ENCODE peak calls at places on chromosomes 5 and 9, in ten cellular contexts. One of them, this sample, is unnamed.

GRCh38 chr9:132605387-132605786 is 23.0 kb downstream of the BARHL1 start:
- DNase-seq in anterior cingulate cortex: no peak
- DNase-seq in NCI-H510A treated with DMSO at 0.1 percent for 48 hours: no peak
- DNase-seq in heart left ventricle: no peak
- DNase-seq in neuronal stem cell: no peak
- DNase-seq in stimulated activated CD8-positive, alpha-beta memory T cell treated with anti-CD3 and anti-CD28 coated beads, Interleukin-15, amount 100 ng/mL, for 24 hours: no peak
- DNase-seq in choroid plexus epithelial cell: no peak
- DNase-seq in mammary epithelial cell: no peak
- DNase-seq in cardiac muscle cell: no peak
- DNase-seq in fibroblast of gingiva: no peak
- DNase-seq in this sample: no peak

GRCh38 chr9:136095028-136095494 is at the start of gene NACC2:
- DNase-seq in anterior cingulate cortex: no peak
- DNase-seq in NCI-H510A treated with DMSO at 0.1 percent for 48 hours: peak; percentile 38
- DNase-seq in heart left ventricle: peak; percentile 88
- DNase-seq in neuronal stem cell: peak; percentile 38
- DNase-seq in stimulated activated CD8-positive, alpha-beta memory T cell treated with anti-CD3 and anti-CD28 coated beads, Interleukin-15, amount 100 ng/mL, for 24 hours: no peak
- DNase-seq in choroid plexus epithelial cell: peak; percentile 64
- DNase-seq in mammary epithelial cell: peak; percentile 70
- DNase-seq in cardiac muscle cell: peak; percentile 78
- DNase-seq in fibroblast of gingiva: peak; percentile 63
- DNase-seq in this sample: no peak

GRCh38 chr9:93159601-93160418 is 24.1 kb upstream of the WNK2 start:
- DNase-seq in anterior cingulate cortex: peak; percentile 72
- DNase-seq in NCI-H510A treated with DMSO at 0.1 percent for 48 hours: peak; percentile 86
- DNase-seq in heart left ventricle: peak; percentile 91
- DNase-seq in neuronal stem cell: peak; percentile 81
- DNase-seq in stimulated activated CD8-positive, alpha-beta memory T cell treated with anti-CD3 and anti-CD28 coated beads, Interleukin-15, amount 100 ng/mL, for 24 hours: peak; percentile 51
- DNase-seq in choroid plexus epithelial cell: peak; percentile 87
- DNase-seq in mammary epithelial cell: peak; percentile 62
- DNase-seq in cardiac muscle cell: peak; percentile 94
- DNase-seq in fibroblast of gingiva: peak; percentile 62
- DNase-seq in this sample: peak; percentile 81

GRCh38 chr9:122126340-122127333 is 32.9 kb downstream of the NDUFA8 start:
- DNase-seq in anterior cingulate cortex: no peak
- DNase-seq in NCI-H510A treated with DMSO at 0.1 percent for 48 hours: peak; percentile 4
- DNase-seq in heart left ventricle: no peak
- DNase-seq in neuronal stem cell: no peak
- DNase-seq in stimulated activated CD8-positive, alpha-beta memory T cell treated with anti-CD3 and anti-CD28 coated beads, Interleukin-15, amount 100 ng/mL, for 24 hours: no peak
- DNase-seq in choroid plexus epithelial cell: peak; percentile 43
- DNase-seq in mammary epithelial cell: no peak
- DNase-seq in cardiac muscle cell: no peak
- DNase-seq in fibroblast of gingiva: peak; percentile 13
- DNase-seq in this sample: no peak

GRCh38 chr9:123234853-123235252 is 33.5 kb downstream of the STRBP start:
- DNase-seq in anterior cingulate cortex: no peak
- DNase-seq in NCI-H510A treated with DMSO at 0.1 percent for 48 hours: no peak
- DNase-seq in heart left ventricle: no peak
- DNase-seq in neuronal stem cell: no peak
- DNase-seq in stimulated activated CD8-positive, alpha-beta memory T cell treated with anti-CD3 and anti-CD28 coated beads, Interleukin-15, amount 100 ng/mL, for 24 hours: no peak
- DNase-seq in choroid plexus epithelial cell: no peak
- DNase-seq in mammary epithelial cell: no peak
- DNase-seq in cardiac muscle cell: no peak
- DNase-seq in fibroblast of gingiva: no peak
- DNase-seq in this sample: no peak

GRCh38 chr5:58849995-58850667 is 267.3 kb downstream of the RAB3C start:
- DNase-seq in anterior cingulate cortex: no peak
- DNase-seq in NCI-H510A treated with DMSO at 0.1 percent for 48 hours: peak; percentile 38
- DNase-seq in heart left ventricle: no peak
- DNase-seq in neuronal stem cell: peak; percentile 64
- DNase-seq in stimulated activated CD8-positive, alpha-beta memory T cell treated with anti-CD3 and anti-CD28 coated beads, Interleukin-15, amount 100 ng/mL, for 24 hours: no peak
- DNase-seq in choroid plexus epithelial cell: peak; percentile 70
- DNase-seq in mammary epithelial cell: peak; percentile 9
- DNase-seq in cardiac muscle cell: peak; percentile 71
- DNase-seq in fibroblast of gingiva: peak; percentile 18
- DNase-seq in this sample: peak; percentile 64

GRCh38 chr5:94692610-94693009 is 74.1 kb downstream of the SLF1 start:
- DNase-seq in anterior cingulate cortex: no peak
- DNase-seq in NCI-H510A treated with DMSO at 0.1 percent for 48 hours: no peak
- DNase-seq in heart left ventricle: no peak
- DNase-seq in neuronal stem cell: no peak
- DNase-seq in stimulated activated CD8-positive, alpha-beta memory T cell treated with anti-CD3 and anti-CD28 coated beads, Interleukin-15, amount 100 ng/mL, for 24 hours: no peak
- DNase-seq in choroid plexus epithelial cell: no peak
- DNase-seq in mammary epithelial cell: no peak
- DNase-seq in cardiac muscle cell: no peak
- DNase-seq in fibroblast of gingiva: no peak
- DNase-seq in this sample: no peak

GRCh38 chr9:92100237-92100911 is 14.8 kb downstream of the SPTLC1 start:
- DNase-seq in anterior cingulate cortex: no peak
- DNase-seq in NCI-H510A treated with DMSO at 0.1 percent for 48 hours: no peak
- DNase-seq in heart left ventricle: no peak
- DNase-seq in neuronal stem cell: no peak
- DNase-seq in stimulated activated CD8-positive, alpha-beta memory T cell treated with anti-CD3 and anti-CD28 coated beads, Interleukin-15, amount 100 ng/mL, for 24 hours: no peak
- DNase-seq in choroid plexus epithelial cell: peak; percentile 87
- DNase-seq in mammary epithelial cell: peak; percentile 87
- DNase-seq in cardiac muscle cell: no peak
- DNase-seq in fibroblast of gingiva: peak; percentile 52
- DNase-seq in this sample: peak; percentile 61

GRCh38 chr9:104386020-104386419 is 118.0 kb upstream of the OR13F1 start:
- DNase-seq in anterior cingulate cortex: no peak
- DNase-seq in NCI-H510A treated with DMSO at 0.1 percent for 48 hours: peak; percentile 57
- DNase-seq in heart left ventricle: no peak
- DNase-seq in neuronal stem cell: no peak
- DNase-seq in stimulated activated CD8-positive, alpha-beta memory T cell treated with anti-CD3 and anti-CD28 coated beads, Interleukin-15, amount 100 ng/mL, for 24 hours: no peak
- DNase-seq in choroid plexus epithelial cell: no peak
- DNase-seq in mammary epithelial cell: no peak
- DNase-seq in cardiac muscle cell: peak; percentile 4
- DNase-seq in fibroblast of gingiva: no peak
- DNase-seq in this sample: no peak

GRCh38 chr9:37148181-37148580 is 27.8 kb downstream of the ZCCHC7 start:
- DNase-seq in anterior cingulate cortex: no peak
- DNase-seq in NCI-H510A treated with DMSO at 0.1 percent for 48 hours: no peak
- DNase-seq in heart left ventricle: no peak
- DNase-seq in neuronal stem cell: no peak
- DNase-seq in stimulated activated CD8-positive, alpha-beta memory T cell treated with anti-CD3 and anti-CD28 coated beads, Interleukin-15, amount 100 ng/mL, for 24 hours: no peak
- DNase-seq in choroid plexus epithelial cell: no peak
- DNase-seq in mammary epithelial cell: no peak
- DNase-seq in cardiac muscle cell: no peak
- DNase-seq in fibroblast of gingiva: no peak
- DNase-seq in this sample: no peak

GRCh38 chr9:93665566-93666278 is 89.3 kb downstream of the PHF2 start:
- DNase-seq in anterior cingulate cortex: no peak
- DNase-seq in NCI-H510A treated with DMSO at 0.1 percent for 48 hours: no peak
- DNase-seq in heart left ventricle: peak; percentile 46
- DNase-seq in neuronal stem cell: no peak
- DNase-seq in stimulated activated CD8-positive, alpha-beta memory T cell treated with anti-CD3 and anti-CD28 coated beads, Interleukin-15, amount 100 ng/mL, for 24 hours: no peak
- DNase-seq in choroid plexus epithelial cell: no peak
- DNase-seq in mammary epithelial cell: no peak
- DNase-seq in cardiac muscle cell: no peak
- DNase-seq in fibroblast of gingiva: no peak
- DNase-seq in this sample: no peak

GRCh38 chr9:32426278-32426939 is 42.0 kb downstream of the ACO1 start:
- DNase-seq in anterior cingulate cortex: peak; percentile 9
- DNase-seq in NCI-H510A treated with DMSO at 0.1 percent for 48 hours: no peak
- DNase-seq in heart left ventricle: no peak
- DNase-seq in neuronal stem cell: no peak
- DNase-seq in stimulated activated CD8-positive, alpha-beta memory T cell treated with anti-CD3 and anti-CD28 coated beads, Interleukin-15, amount 100 ng/mL, for 24 hours: no peak
- DNase-seq in choroid plexus epithelial cell: peak; percentile 97
- DNase-seq in mammary epithelial cell: peak; percentile 71
- DNase-seq in cardiac muscle cell: no peak
- DNase-seq in fibroblast of gingiva: peak; percentile 70
- DNase-seq in this sample: no peak

GRCh38 chr5:145917288-145917687 is 19.1 kb upstream of the SH3RF2 start:
- DNase-seq in anterior cingulate cortex: no peak
- DNase-seq in NCI-H510A treated with DMSO at 0.1 percent for 48 hours: no peak
- DNase-seq in heart left ventricle: no peak
- DNase-seq in neuronal stem cell: no peak
- DNase-seq in stimulated activated CD8-positive, alpha-beta memory T cell treated with anti-CD3 and anti-CD28 coated beads, Interleukin-15, amount 100 ng/mL, for 24 hours: no peak
- DNase-seq in choroid plexus epithelial cell: peak; percentile 13
- DNase-seq in mammary epithelial cell: no peak
- DNase-seq in cardiac muscle cell: no peak
- DNase-seq in fibroblast of gingiva: no peak
- DNase-seq in this sample: no peak

GRCh38 chr5:151895660-151896040 is 29.0 kb downstream of the GLRA1 start:
- DNase-seq in anterior cingulate cortex: no peak
- DNase-seq in NCI-H510A treated with DMSO at 0.1 percent for 48 hours: no peak
- DNase-seq in heart left ventricle: no peak
- DNase-seq in neuronal stem cell: no peak
- DNase-seq in stimulated activated CD8-positive, alpha-beta memory T cell treated with anti-CD3 and anti-CD28 coated beads, Interleukin-15, amount 100 ng/mL, for 24 hours: no peak
- DNase-seq in choroid plexus epithelial cell: no peak
- DNase-seq in mammary epithelial cell: no peak
- DNase-seq in cardiac muscle cell: peak; percentile 29
- DNase-seq in fibroblast of gingiva: no peak
- DNase-seq in this sample: no peak

GRCh38 chr9:137387891-137388560 is 34.9 kb downstream of the EXD3 start:
- DNase-seq in anterior cingulate cortex: no peak
- DNase-seq in NCI-H510A treated with DMSO at 0.1 percent for 48 hours: no peak
- DNase-seq in heart left ventricle: no peak
- DNase-seq in neuronal stem cell: no peak
- DNase-seq in stimulated activated CD8-positive, alpha-beta memory T cell treated with anti-CD3 and anti-CD28 coated beads, Interleukin-15, amount 100 ng/mL, for 24 hours: no peak
- DNase-seq in choroid plexus epithelial cell: no peak
- DNase-seq in mammary epithelial cell: no peak
- DNase-seq in cardiac muscle cell: no peak
- DNase-seq in fibroblast of gingiva: no peak
- DNase-seq in this sample: no peak

GRCh38 chr5:97750576-97750975 is 567.5 kb upstream of the RIOK2 start:
- DNase-seq in anterior cingulate cortex: no peak
- DNase-seq in NCI-H510A treated with DMSO at 0.1 percent for 48 hours: no peak
- DNase-seq in heart left ventricle: no peak
- DNase-seq in neuronal stem cell: no peak
- DNase-seq in stimulated activated CD8-positive, alpha-beta memory T cell treated with anti-CD3 and anti-CD28 coated beads, Interleukin-15, amount 100 ng/mL, for 24 hours: no peak
- DNase-seq in choroid plexus epithelial cell: peak; percentile 36
- DNase-seq in mammary epithelial cell: no peak
- DNase-seq in cardiac muscle cell: no peak
- DNase-seq in fibroblast of gingiva: no peak
- DNase-seq in this sample: no peak

GRCh38 chr5:164362021-164362420 is 856.6 kb downstream of the MAT2B start:
- DNase-seq in anterior cingulate cortex: no peak
- DNase-seq in NCI-H510A treated with DMSO at 0.1 percent for 48 hours: no peak
- DNase-seq in heart left ventricle: no peak
- DNase-seq in neuronal stem cell: peak; percentile 8
- DNase-seq in stimulated activated CD8-positive, alpha-beta memory T cell treated with anti-CD3 and anti-CD28 coated beads, Interleukin-15, amount 100 ng/mL, for 24 hours: no peak
- DNase-seq in choroid plexus epithelial cell: no peak
- DNase-seq in mammary epithelial cell: no peak
- DNase-seq in cardiac muscle cell: no peak
- DNase-seq in fibroblast of gingiva: no peak
- DNase-seq in this sample: no peak

GRCh38 chr9:4016789-4017188 is 283.1 kb downstream of the GLIS3 start:
- DNase-seq in anterior cingulate cortex: no peak
- DNase-seq in NCI-H510A treated with DMSO at 0.1 percent for 48 hours: no peak
- DNase-seq in heart left ventricle: no peak
- DNase-seq in neuronal stem cell: no peak
- DNase-seq in stimulated activated CD8-positive, alpha-beta memory T cell treated with anti-CD3 and anti-CD28 coated beads, Interleukin-15, amount 100 ng/mL, for 24 hours: no peak
- DNase-seq in choroid plexus epithelial cell: no peak
- DNase-seq in mammary epithelial cell: no peak
- DNase-seq in cardiac muscle cell: no peak
- DNase-seq in fibroblast of gingiva: no peak
- DNase-seq in this sample: no peak

GRCh38 chr9:35685506-35685905 is 4.2 kb downstream of the TPM2 start:
- DNase-seq in anterior cingulate cortex: no peak
- DNase-seq in NCI-H510A treated with DMSO at 0.1 percent for 48 hours: no peak
- DNase-seq in heart left ventricle: no peak
- DNase-seq in neuronal stem cell: no peak
- DNase-seq in stimulated activated CD8-positive, alpha-beta memory T cell treated with anti-CD3 and anti-CD28 coated beads, Interleukin-15, amount 100 ng/mL, for 24 hours: no peak
- DNase-seq in choroid plexus epithelial cell: no peak
- DNase-seq in mammary epithelial cell: no peak
- DNase-seq in cardiac muscle cell: no peak
- DNase-seq in fibroblast of gingiva: no peak
- DNase-seq in this sample: no peak

GRCh38 chr9:97694768-97695167 is 2.4 kb downstream of the XPA start:
- DNase-seq in anterior cingulate cortex: no peak
- DNase-seq in NCI-H510A treated with DMSO at 0.1 percent for 48 hours: no peak
- DNase-seq in heart left ventricle: no peak
- DNase-seq in neuronal stem cell: no peak
- DNase-seq in stimulated activated CD8-positive, alpha-beta memory T cell treated with anti-CD3 and anti-CD28 coated beads, Interleukin-15, amount 100 ng/mL, for 24 hours: no peak
- DNase-seq in choroid plexus epithelial cell: no peak
- DNase-seq in mammary epithelial cell: no peak
- DNase-seq in cardiac muscle cell: no peak
- DNase-seq in fibroblast of gingiva: no peak
- DNase-seq in this sample: no peak

GRCh38 chr5:80607832-80608231 is 37.8 kb upstream of the ANKRD34B start:
- DNase-seq in anterior cingulate cortex: no peak
- DNase-seq in NCI-H510A treated with DMSO at 0.1 percent for 48 hours: no peak
- DNase-seq in heart left ventricle: no peak
- DNase-seq in neuronal stem cell: no peak
- DNase-seq in stimulated activated CD8-positive, alpha-beta memory T cell treated with anti-CD3 and anti-CD28 coated beads, Interleukin-15, amount 100 ng/mL, for 24 hours: no peak
- DNase-seq in choroid plexus epithelial cell: no peak
- DNase-seq in mammary epithelial cell: no peak
- DNase-seq in cardiac muscle cell: no peak
- DNase-seq in fibroblast of gingiva: no peak
- DNase-seq in this sample: no peak

GRCh38 chr9:69996947-69997346 is 46.7 kb upstream of the MAMDC2 start:
- DNase-seq in anterior cingulate cortex: no peak
- DNase-seq in NCI-H510A treated with DMSO at 0.1 percent for 48 hours: no peak
- DNase-seq in heart left ventricle: no peak
- DNase-seq in neuronal stem cell: no peak
- DNase-seq in stimulated activated CD8-positive, alpha-beta memory T cell treated with anti-CD3 and anti-CD28 coated beads, Interleukin-15, amount 100 ng/mL, for 24 hours: no peak
- DNase-seq in choroid plexus epithelial cell: peak; percentile 55
- DNase-seq in mammary epithelial cell: no peak
- DNase-seq in cardiac muscle cell: peak; percentile 1
- DNase-seq in fibroblast of gingiva: peak; percentile 88
- DNase-seq in this sample: no peak

GRCh38 chr9:92947268-92948031 is at the start of gene FGD3:
- DNase-seq in anterior cingulate cortex: no peak
- DNase-seq in NCI-H510A treated with DMSO at 0.1 percent for 48 hours: peak; percentile 71
- DNase-seq in heart left ventricle: no peak
- DNase-seq in neuronal stem cell: no peak
- DNase-seq in stimulated activated CD8-positive, alpha-beta memory T cell treated with anti-CD3 and anti-CD28 coated beads, Interleukin-15, amount 100 ng/mL, for 24 hours: no peak
- DNase-seq in choroid plexus epithelial cell: no peak
- DNase-seq in mammary epithelial cell: no peak
- DNase-seq in cardiac muscle cell: peak; percentile 52
- DNase-seq in fibroblast of gingiva: no peak
- DNase-seq in this sample: no peak

GRCh38 chr9:135228983-135229625 is 141.6 kb downstream of the OLFM1 start:
- DNase-seq in anterior cingulate cortex: no peak
- DNase-seq in NCI-H510A treated with DMSO at 0.1 percent for 48 hours: no peak
- DNase-seq in heart left ventricle: peak; percentile 37
- DNase-seq in neuronal stem cell: no peak
- DNase-seq in stimulated activated CD8-positive, alpha-beta memory T cell treated with anti-CD3 and anti-CD28 coated beads, Interleukin-15, amount 100 ng/mL, for 24 hours: no peak
- DNase-seq in choroid plexus epithelial cell: no peak
- DNase-seq in mammary epithelial cell: no peak
- DNase-seq in cardiac muscle cell: no peak
- DNase-seq in fibroblast of gingiva: no peak
- DNase-seq in this sample: no peak

GRCh38 chr9:113695901-113696300 is 180.2 kb upstream of the ZNF618 start:
- DNase-seq in anterior cingulate cortex: no peak
- DNase-seq in NCI-H510A treated with DMSO at 0.1 percent for 48 hours: no peak
- DNase-seq in heart left ventricle: no peak
- DNase-seq in neuronal stem cell: no peak
- DNase-seq in stimulated activated CD8-positive, alpha-beta memory T cell treated with anti-CD3 and anti-CD28 coated beads, Interleukin-15, amount 100 ng/mL, for 24 hours: no peak
- DNase-seq in choroid plexus epithelial cell: no peak
- DNase-seq in mammary epithelial cell: peak; percentile 99
- DNase-seq in cardiac muscle cell: no peak
- DNase-seq in fibroblast of gingiva: no peak
- DNase-seq in this sample: no peak

GRCh38 chr5:139903805-139904565 is 108.4 kb downstream of the PSD2 start:
- DNase-seq in anterior cingulate cortex: peak; percentile 51
- DNase-seq in NCI-H510A treated with DMSO at 0.1 percent for 48 hours: no peak
- DNase-seq in heart left ventricle: no peak
- DNase-seq in neuronal stem cell: peak; percentile 55
- DNase-seq in stimulated activated CD8-positive, alpha-beta memory T cell treated with anti-CD3 and anti-CD28 coated beads, Interleukin-15, amount 100 ng/mL, for 24 hours: no peak
- DNase-seq in choroid plexus epithelial cell: no peak
- DNase-seq in mammary epithelial cell: peak; percentile 14
- DNase-seq in cardiac muscle cell: peak; percentile 85
- DNase-seq in fibroblast of gingiva: no peak
- DNase-seq in this sample: no peak

GRCh38 chr9:112751059-112751795 is 667 bp downstream of the SNX30 start:
- DNase-seq in anterior cingulate cortex: peak; percentile 51
- DNase-seq in NCI-H510A treated with DMSO at 0.1 percent for 48 hours: peak; percentile 49
- DNase-seq in heart left ventricle: peak; percentile 74
- DNase-seq in neuronal stem cell: peak; percentile 71
- DNase-seq in stimulated activated CD8-positive, alpha-beta memory T cell treated with anti-CD3 and anti-CD28 coated beads, Interleukin-15, amount 100 ng/mL, for 24 hours: no peak
- DNase-seq in choroid plexus epithelial cell: peak; percentile 92
- DNase-seq in mammary epithelial cell: peak; percentile 72
- DNase-seq in cardiac muscle cell: peak; percentile 69
- DNase-seq in fibroblast of gingiva: peak; percentile 12
- DNase-seq in this sample: peak; percentile 46

GRCh38 chr9:16282216-16282615 is 588.3 kb downstream of the BNC2 start:
- DNase-seq in anterior cingulate cortex: no peak
- DNase-seq in NCI-H510A treated with DMSO at 0.1 percent for 48 hours: no peak
- DNase-seq in heart left ventricle: no peak
- DNase-seq in neuronal stem cell: no peak
- DNase-seq in stimulated activated CD8-positive, alpha-beta memory T cell treated with anti-CD3 and anti-CD28 coated beads, Interleukin-15, amount 100 ng/mL, for 24 hours: no peak
- DNase-seq in choroid plexus epithelial cell: peak; percentile 66
- DNase-seq in mammary epithelial cell: no peak
- DNase-seq in cardiac muscle cell: no peak
- DNase-seq in fibroblast of gingiva: peak; percentile 96
- DNase-seq in this sample: no peak

This sample was measured in A549.